ENCODE peak calls at places on chromosome 17, in six cellular contexts. L, O, A, Z, C and S are unnamed samples.

GRCh38 chr17:82249896-82250581 is 21.2 kb downstream of the SLC16A3 start:
- DNase-seq in C (no peak), O (no peak), Z (no peak), L (no peak), A (no peak), S (no peak)

GRCh38 chr17:80418589-80418988 is 3.6 kb downstream of the ENDOV start:
- DNase-seq in O (no peak), L (no peak), A (no peak), Z (no peak), C (no peak), S (no peak)

GRCh38 chr17:63096426-63096825 is 130.4 kb downstream of the TANC2 start:
- DNase-seq in Z (no peak), C (no peak), L (no peak), O (no peak), A (no peak), S (no peak)

GRCh38 chr17:2874211-2874686 is 78.0 kb downstream of the RAP1GAP2 start:
- DNase-seq in L (no peak), O (peak), C (no peak), Z (no peak), A (peak), S (peak)

GRCh38 chr17:2172447-2172938 is 117.6 kb downstream of the HIC1 start:
- DNase-seq in O (no peak), C (no peak), A (no peak), Z (no peak), L (no peak), S (no peak)

GRCh38 chr17:17403899-17404576 is 72.8 kb upstream of the MED9 start:
- DNase-seq in O (no peak), A (no peak), L (no peak), C (no peak), Z (no peak), S (no peak)

GRCh38 chr17:15967706-15968399 is 22.9 kb downstream of the ADORA2B start:
- DNase-seq in A (no peak), L (no peak), C (no peak), Z (no peak), O (no peak), S (peak)

GRCh38 chr17:47820023-47820789 is 1.4 kb downstream of the OSBPL7 start:
- DNase-seq in L (no peak), C (peak), A (no peak), O (no peak), Z (no peak), S (no peak)

GRCh38 chr17:27792095-27792494 is 8.2 kb downstream of the NOS2 start:
- DNase-seq in L (no peak), C (no peak), O (no peak), Z (no peak), A (no peak), S (no peak)

GRCh38 chr17:17408236-17408794 is 68.5 kb upstream of the MED9 start:
- DNase-seq in L (no peak), Z (no peak), A (no peak), O (no peak), C (no peak), S (peak)

GRCh38 chr17:56913000-56913866 is 616 bp downstream of the TRIM25 start:
- DNase-seq in Z (no peak), O (no peak), C (peak), A (peak), L (no peak), S (no peak)

GRCh38 chr17:35084987-35085386 is 21.5 kb upstream of the RFFL start:
- DNase-seq in O (no peak), A (no peak), C (peak), L (no peak), Z (peak), S (no peak)

GRCh38 chr17:41824086-41824485 is 11.3 kb downstream of the FKBP10 start:
- DNase-seq in C (no peak), A (no peak), Z (no peak), O (no peak), L (no peak), S (no peak)

GRCh38 chr17:29567362-29568330 is 809 bp upstream of the ABHD15 start:
- DNase-seq in Z (peak), O (no peak), L (no peak), A (peak), C (peak), S (peak)

GRCh38 chr17:49224997-49225337 is 5.6 kb downstream of the PHOSPHO1 start:
- DNase-seq in A (no peak), L (no peak), Z (no peak), C (no peak), O (no peak), S (no peak)

GRCh38 chr17:81329279-81329926 is 34.3 kb upstream of the SLC38A10 start:
- DNase-seq in C (peak), A (peak), Z (peak), O (no peak), L (no peak), S (peak)

GRCh38 chr17:38701504-38702165 is 3.4 kb upstream of the MLLT6 start:
- DNase-seq in A (no peak), C (peak), O (no peak), L (peak), Z (no peak), S (peak)

GRCh38 chr17:2247005-2247404 is 56.6 kb downstream of the SMG6 start:
- DNase-seq in C (no peak), A (no peak), Z (no peak), L (no peak), O (no peak), S (no peak)

GRCh38 chr17:28193241-28193640 is 125.8 kb upstream of the TMEM97 start:
- DNase-seq in L (no peak), C (no peak), A (no peak), Z (no peak), O (no peak), S (no peak)

GRCh38 chr17:80719449-80719848 is 174.8 kb downstream of the RPTOR start:
- DNase-seq in O (no peak), C (no peak), L (no peak), A (no peak), Z (no peak), S (no peak)

GRCh38 chr17:17537311-17538099 is 41.3 kb upstream of the RASD1 start:
- DNase-seq in O (no peak), Z (no peak), L (no peak), C (no peak), A (no peak), S (no peak)

GRCh38 chr17:29194669-29195068 is 14.5 kb upstream of the MYO18A start:
- DNase-seq in L (no peak), A (no peak), O (no peak), C (no peak), Z (no peak), S (no peak)

GRCh38 chr17:2965621-2966275 is 97.7 kb downstream of the OR1D5 start:
- DNase-seq in O (no peak), L (no peak), A (no peak), C (no peak), Z (peak), S (no peak)

GRCh38 chr17:43401293-43401692 is 2.5 kb downstream of the ARL4D start:
- DNase-seq in A (no peak), Z (no peak), C (no peak), L (no peak), O (no peak), S (no peak)

GRCh38 chr17:48814504-48814903 is 2.5 kb downstream of the TTLL6 start:
- DNase-seq in L (no peak), C (peak), O (no peak), A (peak), Z (peak), S (peak)

GRCh38 chr17:72071330-72071729 is 49.5 kb upstream of the SOX9 start:
- DNase-seq in A (no peak), Z (no peak), L (no peak), O (no peak), C (no peak), S (no peak)
- TF ChIP-seq ATF3 in A (no peak), Z (no peak), L (no peak), O (no peak), C (no peak), S (no peak)

GRCh38 chr17:8377422-8377821 is 918 bp upstream of the KRABD2 start:
- DNase-seq in C (no peak), Z (no peak), A (no peak), O (no peak), L (no peak), S (no peak)

GRCh38 chr17:8372422-8372821 is 4.1 kb downstream of the KRABD2 start:
- DNase-seq in C (no peak), A (no peak), Z (no peak), O (no peak), L (no peak), S (no peak)

GRCh38 chr17:8371786-8372185 is 4.7 kb downstream of the KRABD2 start:
- DNase-seq in A (no peak), Z (no peak), C (no peak), O (no peak), L (no peak), S (no peak)

GRCh38 chr17:8376302-8377067 is at the start of gene KRABD2:
- DNase-seq in L (peak), A (peak), Z (peak), O (peak), C (peak), S (peak)

DNA sequence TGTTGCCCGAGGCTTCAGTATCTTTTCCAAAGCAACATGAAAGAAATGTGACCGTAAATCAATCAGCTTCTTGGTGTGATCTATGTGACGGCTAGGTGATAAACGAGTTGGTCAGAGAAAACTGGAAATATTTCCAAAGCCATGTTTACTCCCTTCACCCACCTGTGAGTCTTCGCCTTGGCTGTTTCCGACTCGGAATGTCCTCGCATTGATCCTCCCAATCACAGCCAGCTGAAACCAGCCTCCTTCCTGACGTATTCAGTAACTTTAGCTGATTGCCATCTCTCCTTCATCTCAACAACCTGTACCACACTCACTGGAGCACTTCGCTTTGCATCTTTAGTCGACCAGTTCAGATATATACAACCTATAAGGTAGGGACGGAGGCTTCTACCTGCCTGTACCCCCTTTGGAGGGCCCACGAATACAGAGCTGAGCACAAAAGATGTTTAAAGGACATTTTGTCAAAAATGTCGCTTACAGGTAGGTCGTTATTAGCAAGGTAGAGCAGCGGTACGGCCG is 705 bp downstream of the KRABD2 start:
- DNase-seq in A (no peak), O (no peak), C (no peak), L (no peak), Z (no peak), S (no peak)
- TF ChIP-seq ATF3 in A (no peak), O (no peak), C (no peak), L (no peak), Z (no peak), S (no peak)

GRCh38 chr17:76569607-76570279 is 15.9 kb downstream of the ST6GALNAC2 start:
- DNase-seq in L (no peak), A (no peak), C (no peak), Z (no peak), O (no peak), S (peak)
- TF ChIP-seq ATF3 in L (no peak), A (no peak), C (no peak), Z (no peak), O (no peak), S (peak)

DNA sequence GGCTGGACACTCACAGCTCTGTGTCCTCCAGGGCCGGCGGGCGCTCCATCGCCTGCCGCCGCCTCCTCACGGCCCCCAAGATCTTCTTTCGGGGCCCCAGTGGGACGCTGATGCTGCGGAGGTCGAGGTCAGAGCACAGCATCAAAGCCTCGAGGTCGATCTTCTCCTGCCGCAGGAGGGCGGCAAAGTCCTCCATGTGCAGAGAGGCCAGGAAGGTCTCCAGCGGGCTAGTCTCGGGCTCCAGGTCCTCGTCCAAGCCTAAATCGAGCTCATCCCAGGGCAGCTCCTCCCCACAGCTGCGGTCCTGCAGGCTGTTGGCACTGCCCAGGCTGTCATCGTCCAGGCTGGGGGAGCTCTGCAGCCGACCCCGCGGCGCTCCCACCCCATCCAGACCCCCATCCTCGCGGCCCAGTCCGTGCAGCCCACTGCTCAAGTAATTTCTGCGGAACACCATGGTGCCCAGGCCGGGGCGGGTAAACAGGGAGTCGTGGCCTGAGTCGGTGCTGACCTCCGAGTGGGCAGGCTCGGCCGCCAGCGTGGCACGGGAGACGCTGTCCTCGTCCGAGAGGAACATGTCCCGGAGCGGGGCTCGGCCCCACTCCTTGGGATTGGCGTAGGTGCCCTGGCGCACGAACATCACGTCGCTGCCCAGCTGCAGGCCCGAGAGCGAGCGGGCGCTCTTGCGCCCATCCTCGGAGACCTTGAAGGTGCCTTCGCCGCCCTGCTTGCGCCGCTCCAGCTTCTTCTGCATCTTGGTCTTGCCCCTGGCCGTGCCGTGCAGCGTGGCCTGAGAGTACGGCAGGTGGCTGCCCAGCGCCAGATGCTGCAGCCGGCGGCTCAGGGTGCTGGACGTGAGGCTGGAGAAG is 3.4 kb downstream of the USH1G start:
- DNase-seq in A (peak), C (peak), O (peak), Z (no peak), L (no peak), S (peak)
- TF ChIP-seq ATF3 in A (no peak), C (no peak), O (no peak), Z (no peak), L (no peak), S (no peak)

DNA sequence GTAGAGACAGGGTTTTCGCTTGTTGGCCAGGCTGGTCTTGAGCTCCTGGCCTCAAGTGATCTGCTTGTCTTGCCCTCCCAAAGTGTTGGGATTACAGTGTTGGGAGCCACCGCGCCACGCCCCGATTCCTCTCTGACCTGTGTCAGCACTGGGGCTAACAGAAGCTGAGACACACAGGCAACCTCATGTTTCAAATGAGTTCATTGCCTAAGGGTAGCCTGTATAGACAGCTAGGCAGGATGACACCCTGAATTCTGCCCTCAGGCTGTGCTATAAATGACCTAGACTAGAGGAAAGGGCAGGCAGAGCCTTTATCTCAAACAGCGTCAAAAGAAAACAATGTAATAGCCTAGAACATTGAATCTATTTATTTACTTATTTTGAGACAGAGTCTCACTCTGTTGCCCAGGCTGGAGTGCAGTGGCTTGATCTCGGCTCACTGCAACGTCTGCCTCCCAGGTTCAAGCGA is 2.3 kb upstream of the CDK3 start:
- DNase-seq in L (no peak), C (no peak), O (no peak), Z (no peak), A (no peak), S (peak)
- TF ChIP-seq ATF3 in L (no peak), C (no peak), O (no peak), Z (no peak), A (no peak), S (no peak)